ENCODE peak calls at places on chromosomes 16 and 17, in nine cellular contexts. J is spleen, E is endothelial cell of umbilical vein, T is esophagus muscularis mucosa, D is transverse colon, Y is suprapubic skin, M is vagina, I is sigmoid colon, P is prostate gland. L is an unnamed sample.

GRCh38 chr17:5508855-5509254 is 22.5 kb downstream of the MIS12 start:
- DNase-seq in P (no peak), D (no peak), T (no peak), Y (no peak), J (no peak), I (no peak), E (no peak), M (no peak), L (no peak)

GRCh38 chr16:53605979-53606378 is 97.7 kb downstream of the RPGRIP1L start:
- DNase-seq in Y (no peak), T (no peak), P (no peak), D (no peak), I (no peak), J (no peak), M (no peak), E (no peak), L (no peak)

GRCh38 chr16:85192233-85192632 is 80.0 kb upstream of the CIBAR2 start:
- DNase-seq in P (no peak), I (no peak), M (no peak), J (no peak), T (no peak), Y (no peak), D (no peak), E (no peak), L (no peak)

GRCh38 chr17:45430738-45431530 is 1.7 kb downstream of the ARHGAP27 start:
- DNase-seq in J (peak; percentile 89), I (no peak), Y (peak; percentile 78), D (peak; percentile 88), P (peak; percentile 88), E (no peak), M (no peak), T (no peak), L (peak; percentile 83)

GRCh38 chr17:80029235-80029974 is 6.3 kb downstream of the TBC1D16 start:
- DNase-seq in I (peak; percentile 96), D (peak; percentile 68), M (no peak), P (no peak), E (peak; percentile 51), Y (peak; percentile 95), J (no peak), T (peak; percentile 95), L (peak; percentile 91)

GRCh38 chr16:28309811-28310311 is 17.5 kb downstream of the SBK1 start:
- DNase-seq in P (no peak), T (no peak), J (peak; percentile 92), M (no peak), E (no peak), D (peak; percentile 20), Y (no peak), I (no peak), L (peak; percentile 70)

GRCh38 chr17:78485416-78486168 is 91.6 kb downstream of the DNAH17 start:
- DNase-seq in T (no peak), Y (no peak), I (no peak), J (no peak), P (no peak), E (no peak), M (no peak), D (no peak), L (no peak)

GRCh38 chr16:30406911-30407793 is at the start of gene ZNF771:
- DNase-seq in I (peak; percentile 96), J (peak; percentile 97), D (peak; percentile 96), Y (peak; percentile 94), M (no peak), E (peak; percentile 88), T (peak; percentile 98), P (peak; percentile 92), L (peak; percentile 94)

GRCh38 chr17:78709688-78710290 is 72.3 kb downstream of the CYTH1 start:
- DNase-seq in Y (no peak), E (no peak), M (no peak), T (no peak), J (no peak), I (no peak), D (no peak), P (no peak), L (no peak)

GRCh38 chr16:29814592-29814991 is 1.4 kb upstream of the PAGR1 start:
- DNase-seq in E (no peak), J (peak; percentile 77), P (no peak), M (no peak), Y (no peak), D (no peak), T (no peak), I (no peak), L (no peak)

GRCh38 chr16:3131755-3132377 is 3.0 kb upstream of the ZNF213 start:
- DNase-seq in T (no peak), J (no peak), Y (no peak), M (no peak), I (no peak), D (peak; percentile 55), E (peak; percentile 48), P (no peak), L (no peak)

GRCh38 chr16:29943846-29944669 is 17.8 kb upstream of the TMEM219 start:
- DNase-seq in T (no peak), M (no peak), E (peak; percentile 38), Y (no peak), I (peak; percentile 72), D (peak; percentile 79), P (peak; percentile 47), J (no peak), L (no peak)

GRCh38 chr17:74738051-74738996 is 1.3 kb downstream of the RAB37 start:
- DNase-seq in J (peak; percentile 95), I (no peak), D (peak; percentile 76), M (no peak), T (no peak), E (no peak), Y (no peak), P (no peak), L (no peak)

GRCh38 chr16:3654249-3654991 is at the start of gene DNASE1:
- DNase-seq in J (peak; percentile 85), D (peak; percentile 74), E (peak; percentile 42), I (peak; percentile 71), Y (peak; percentile 69), M (no peak), P (no peak), T (no peak), L (peak; percentile 58)

GRCh38 chr16:17224859-17225258 is 245.9 kb downstream of the XYLT1 start:
- DNase-seq in J (no peak), M (no peak), P (peak; percentile 69), T (peak; percentile 97), Y (peak; percentile 66), I (peak; percentile 89), E (no peak), D (peak; percentile 66), L (peak; percentile 51)

GRCh38 chr17:78034429-78035091 is 76.1 kb downstream of the TNRC6C start:
- DNase-seq in T (no peak), E (peak; percentile 65), D (no peak), I (no peak), P (no peak), J (no peak), Y (no peak), M (no peak), L (no peak)

GRCh38 chr17:32503251-32504165 is 16.7 kb downstream of the CDK5R1 start:
- DNase-seq in E (peak; percentile 35), P (no peak), T (no peak), D (peak; percentile 36), M (no peak), I (no peak), J (peak; percentile 81), Y (no peak), L (peak; percentile 59)

GRCh38 chr17:47721725-47722124 is 11.3 kb upstream of the TBX21 start:
- DNase-seq in I (no peak), T (no peak), M (no peak), J (no peak), Y (no peak), D (no peak), E (no peak), P (no peak), L (no peak)
- H3K4me1 ChIP-seq in I (peaks cover 14% of the 10 kb centered on the region), T (peaks cover 9% of the 10 kb centered on the region), M (peaks cover 16% of the 10 kb centered on the region), J (peaks cover 53% of the 10 kb centered on the region), Y (peaks cover 14% of the 10 kb centered on the region), D (no peaks in the 10 kb centered on the region), E (no peaks in the 10 kb centered on the region), P (no peaks in the 10 kb centered on the region), L (peaks cover 16% of the 10 kb centered on the region)

GRCh38 chr16:87831421-87832136 is 37.7 kb downstream of the SLC7A5 start:
- DNase-seq in M (no peak), I (no peak), Y (no peak), E (no peak), J (no peak), T (no peak), D (no peak), P (no peak), L (peak; percentile 73)

GRCh38 chr16:87828071-87828971 is 41.0 kb downstream of the SLC7A5 start:
- DNase-seq in I (no peak), D (no peak), M (no peak), P (no peak), T (no peak), Y (no peak), E (no peak), J (no peak), L (no peak)

GRCh38 chr16:87830673-87831420 is 38.5 kb downstream of the SLC7A5 start:
- DNase-seq in M (no peak), Y (no peak), E (no peak), I (no peak), D (no peak), T (no peak), P (no peak), J (no peak), L (peak; percentile 82)

GRCh38 chr16:87829988-87830672 is 39.2 kb downstream of the SLC7A5 start:
- DNase-seq in M (no peak), E (no peak), D (no peak), Y (no peak), J (no peak), P (no peak), T (no peak), I (no peak), L (peak; percentile 56)

GRCh38 chr16:87829123-87829980 is 40.0 kb downstream of the SLC7A5 start:
- DNase-seq in P (no peak), D (no peak), Y (no peak), M (no peak), I (no peak), J (no peak), E (no peak), T (no peak), L (no peak)
- TF ChIP-seq POLR2AphosphoS5 in P (no peak), D (no peak), Y (no peak), M (no peak), I (no peak), J (no peak), E (no peak), T (no peak), L (no peak)

GRCh38 chr17:39205112-39205526 is 5.0 kb downstream of the RPL19 start:
- DNase-seq in P (no peak), D (no peak), J (no peak), Y (no peak), T (no peak), M (no peak), I (no peak), E (no peak), L (no peak)
- TF ChIP-seq POLR2A in P (no peak), D (no peak), J (no peak), Y (no peak), T (no peak), M (no peak), I (no peak), E (peak; percentile 49), L (no peak)

DNA sequence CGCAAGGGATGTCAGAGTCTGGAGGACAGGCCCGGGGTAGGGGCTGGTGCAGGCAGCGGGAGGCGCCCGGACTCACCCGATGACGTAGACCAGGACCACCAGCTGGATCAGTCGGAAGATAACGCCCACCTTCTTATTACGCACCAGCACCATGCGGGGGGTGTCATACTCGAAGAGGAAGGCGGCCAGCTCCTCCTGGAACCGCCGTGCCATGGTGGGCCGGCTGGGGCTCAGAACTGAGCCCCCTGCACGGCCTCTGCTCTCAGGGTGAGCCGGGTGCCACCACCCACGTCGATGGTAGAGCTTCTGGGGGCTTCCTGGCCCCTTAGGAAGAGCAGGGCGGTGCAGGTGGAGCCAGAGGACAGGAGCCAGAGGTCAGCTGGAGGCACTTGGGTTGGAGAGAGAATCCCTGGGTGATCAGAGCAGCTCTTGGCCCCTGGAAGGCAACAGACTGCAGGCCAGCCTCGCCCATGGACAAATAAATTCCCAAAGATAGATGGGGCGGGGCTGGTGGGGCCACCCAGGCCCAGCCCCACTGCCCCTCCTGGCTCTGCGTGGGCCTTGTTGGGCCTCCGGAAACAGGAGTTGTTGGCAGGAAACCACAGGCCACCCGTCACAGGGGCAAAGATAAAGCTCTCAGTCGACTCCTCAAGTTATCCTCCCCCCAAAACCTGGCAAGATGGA is at the start of gene P2RX1:
- DNase-seq in M (no peak), Y (no peak), P (no peak), D (peak; percentile 79), I (no peak), J (peak; percentile 90), T (no peak), E (no peak), L (peak; percentile 79)
- H3K4me1 ChIP-seq in M (peaks cover 25% of the 10 kb centered on the region), Y (peaks cover 25% of the 10 kb centered on the region), P (no peaks in the 10 kb centered on the region), D (peaks cover 35% of the 10 kb centered on the region), I (peaks cover 12% of the 10 kb centered on the region), J (peaks cover 68% of the 10 kb centered on the region), T (peaks cover 16% of the 10 kb centered on the region), E (peaks cover 15% of the 10 kb centered on the region), L (peaks cover 26% of the 10 kb centered on the region)

L was measured in upper lobe of left lung.